ENCODE peak calls at places on chromosomes 1 and 21, in six cellular contexts. K is testis, Q is cardiac muscle cell, C is adrenal gland, Z is IMR-90, E is left ventricle myocardium inferior. B is an unnamed sample. For H3K4me1 and H3K9me3, the result is how much of the 10 kb centered on the place peaks cover.

GRCh38 chr1:107538502-107538901 is 397.7 kb downstream of the NTNG1 start:
- DNase-seq in K (no peak), E (no peak), C (no peak), Q (no peak), Z (no peak), B (no peak)

GRCh38 chr1:149942207-149942606 is 5.5 kb upstream of the MTMR11 start:
- DNase-seq in E (no peak), K (no peak), Q (peak), Z (peak), C (peak), B (peak)

GRCh38 chr1:158933621-158934020 is 2.3 kb downstream of the PYHIN1 start:
- DNase-seq in E (no peak), K (no peak), Q (no peak), Z (no peak), C (no peak), B (no peak)

GRCh38 chr1:91885331-91885715 is 628 bp downstream of the TGFBR3 start:
- DNase-seq in Q (no peak), C (peak), Z (peak), K (peak), E (peak), B (peak)

GRCh38 chr1:20194770-20195463 is 8.6 kb upstream of the PLA2G2C start:
- DNase-seq in Z (peak), C (peak), Q (peak), K (peak), E (peak), B (peak)

GRCh38 chr1:22712502-22713271 is 2.0 kb downstream of the EPHB2 start:
- DNase-seq in E (no peak), Q (peak), Z (peak), C (no peak), K (no peak), B (no peak)

GRCh38 chr21:26811031-26811430 is 34.2 kb downstream of the ADAMTS1 start:
- DNase-seq in Q (peak), Z (peak), C (no peak), K (no peak), E (no peak), B (no peak)

GRCh38 chr1:49197081-49197480 is 420.4 kb upstream of the BEND5 start:
- DNase-seq in C (no peak), E (no peak), K (no peak), Z (no peak), Q (no peak), B (no peak)

GRCh38 chr1:43786975-43787374 is 79.6 kb downstream of the ST3GAL3 start:
- DNase-seq in E (no peak), Z (peak), Q (peak), K (no peak), C (no peak), B (peak)

GRCh38 chr1:207748737-207749528 is 2.9 kb upstream of the CD46 start:
- DNase-seq in E (no peak), Q (no peak), C (no peak), Z (no peak), K (no peak), B (no peak)

GRCh38 chr1:67188137-67188536 is 21.9 kb downstream of the IL23R start:
- DNase-seq in K (no peak), Q (no peak), C (no peak), E (no peak), Z (no peak), B (no peak)

GRCh38 chr21:36584980-36585940 is 105.3 kb upstream of the CLDN14 start:
- DNase-seq in E (no peak), K (no peak), Q (no peak), Z (no peak), C (no peak), B (no peak)

GRCh38 chr1:233183226-233184020 is 112.1 kb downstream of the PCNX2 start:
- DNase-seq in K (no peak), Z (peak), C (no peak), Q (no peak), E (no peak), B (no peak)

GRCh38 chr1:203422116-203422515 is 53.5 kb upstream of the PRELP start:
- DNase-seq in Q (no peak), C (no peak), E (no peak), Z (no peak), K (no peak), B (no peak)

GRCh38 chr1:29682918-29683314 is 446.6 kb downstream of the PTPRU start:
- DNase-seq in Z (peak), K (no peak), E (no peak), C (no peak), Q (peak), B (no peak)

GRCh38 chr1:60281360-60281932 is 207.9 kb upstream of the C1orf87 start:
- DNase-seq in K (peak), Q (peak), E (peak), Z (peak), C (peak), B (peak)

GRCh38 chr1:46523556-46524443 is 27.6 kb downstream of the KNCN start:
- DNase-seq in K (no peak), Q (no peak), Z (no peak), E (no peak), C (no peak), B (no peak)

GRCh38 chr1:55781944-55782482 is 566.8 kb upstream of the USP24 start:
- DNase-seq in C (peak), K (no peak), Q (peak), E (no peak), Z (peak), B (no peak)

GRCh38 chr1:202659541-202659940 is 50.7 kb downstream of the SYT2 start:
- DNase-seq in E (no peak), Z (no peak), C (no peak), K (no peak), Q (no peak), B (no peak)

GRCh38 chr1:242827538-242827937 is 303.0 kb upstream of the PLD5 start:
- DNase-seq in K (no peak), Z (no peak), E (no peak), Q (no peak), C (no peak), B (no peak)

GRCh38 chr1:8004113-8004802 is 21.9 kb downstream of the ERRFI1 start:
- DNase-seq in C (no peak), E (peak), Z (no peak), K (peak), Q (peak), B (no peak)

GRCh38 chr1:42381424-42381673 is 757 bp downstream of the RIMKLA start:
- DNase-seq in Z (no peak), K (no peak), C (no peak), Q (no peak), E (no peak), B (no peak)
- H3K4me3 ChIP-seq in Z (no peak), K (peak), C (no peak), Q (peak), E (peak), B (peak)

GRCh38 chr21:43306911-43307676 is 119.8 kb downstream of the SIK1 start:
- DNase-seq in Z (peak), Q (no peak), K (no peak), C (peak), E (peak), B (peak)

GRCh38 chr21:43304621-43305335 is 122.2 kb downstream of the SIK1 start:
- DNase-seq in Q (no peak), C (no peak), E (peak), K (no peak), Z (no peak), B (peak)

GRCh38 chr21:43306391-43306790 is 120.5 kb downstream of the SIK1 start:
- DNase-seq in Q (no peak), K (no peak), Z (no peak), E (peak), C (no peak), B (no peak)

GRCh38 chr21:43305336-43305665 is 121.6 kb downstream of the SIK1 start:
- DNase-seq in C (no peak), E (peak), Z (no peak), Q (no peak), K (no peak), B (no peak)

GRCh38 chr21:43305811-43306311 is 121.1 kb downstream of the SIK1 start:
- DNase-seq in E (peak), K (no peak), Z (no peak), Q (no peak), C (no peak), B (no peak)
- H3K4me1 ChIP-seq in E (under half), K (under half), Z (under half), Q (under half), C (under half), B (under half)

DNA sequence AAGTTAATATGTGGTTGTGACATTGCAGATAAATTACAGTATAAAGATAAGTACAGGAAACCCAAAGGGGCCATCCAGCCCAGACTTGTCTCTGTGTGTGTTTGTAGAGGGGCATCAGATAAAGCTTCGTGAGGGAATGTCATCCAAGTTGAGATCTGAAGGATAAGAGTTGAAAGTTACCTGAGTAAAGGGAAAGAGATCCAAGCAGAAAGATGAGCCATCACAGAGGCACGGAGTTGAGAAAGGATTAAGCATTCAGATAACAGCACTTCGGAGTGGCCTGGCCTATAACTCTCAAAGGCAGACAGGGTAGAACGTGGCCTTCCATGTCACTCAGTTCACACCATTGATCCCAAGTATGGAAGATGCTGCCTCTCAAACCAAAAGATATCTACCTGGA is 749.1 kb downstream of the ADGRL2 start:
- DNase-seq in E (no peak), K (no peak), C (no peak), Z (no peak), Q (no peak), B (no peak)
- H3K9me3 ChIP-seq in E (under half), K (under half), C (under half), Z (under half), Q (under half), B (under half)

DNA sequence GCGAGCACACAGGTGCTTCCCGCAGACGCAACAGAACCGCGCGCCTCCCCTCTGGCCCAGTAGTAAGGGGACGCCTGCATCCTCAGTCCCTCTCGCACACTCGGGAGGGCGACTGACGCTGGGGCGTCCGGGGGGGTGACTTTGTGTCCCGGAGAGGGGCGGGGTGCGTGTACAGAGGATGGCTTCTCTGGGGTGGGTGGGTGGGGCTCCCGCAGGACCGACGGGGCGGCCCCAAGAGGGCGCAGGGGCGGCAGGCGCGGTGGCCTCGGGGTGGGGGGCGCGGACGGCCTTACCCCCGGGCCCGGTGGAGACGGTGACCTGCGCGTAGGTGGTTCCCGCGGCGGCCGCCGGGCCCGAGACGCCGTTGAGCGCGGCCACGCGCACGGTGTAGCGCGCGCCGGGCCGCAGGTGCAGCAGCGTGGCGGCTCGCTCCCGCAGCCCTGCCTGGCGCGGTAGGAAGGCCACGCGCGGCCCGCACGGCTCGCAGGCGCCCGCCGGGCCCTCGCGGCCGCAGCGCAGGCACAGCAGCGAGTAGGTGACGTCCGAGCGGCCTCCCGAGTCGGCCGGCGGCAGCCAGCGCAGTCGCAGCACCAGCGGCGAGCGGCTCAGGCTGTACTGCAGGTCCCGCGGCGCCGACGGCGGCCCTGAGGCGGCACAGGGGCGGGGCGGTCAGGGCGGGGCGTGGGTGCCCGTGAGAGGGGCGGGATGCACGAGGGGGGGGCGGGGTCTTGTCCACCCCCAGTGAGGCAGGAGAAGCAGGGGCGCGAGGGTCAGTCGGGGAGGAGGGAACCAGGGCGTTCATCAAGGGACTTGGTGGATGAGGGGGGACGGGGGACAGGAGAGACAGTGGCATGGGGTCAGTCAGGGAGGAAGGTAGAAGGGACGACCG is 12.1 kb downstream of the EPHA10 start:
- DNase-seq in Z (no peak), K (peak), Q (peak), E (no peak), C (peak), B (peak)
- H3K4me3 ChIP-seq in Z (no peak), K (peak), Q (peak), E (peak), C (no peak), B (no peak)

DNA sequence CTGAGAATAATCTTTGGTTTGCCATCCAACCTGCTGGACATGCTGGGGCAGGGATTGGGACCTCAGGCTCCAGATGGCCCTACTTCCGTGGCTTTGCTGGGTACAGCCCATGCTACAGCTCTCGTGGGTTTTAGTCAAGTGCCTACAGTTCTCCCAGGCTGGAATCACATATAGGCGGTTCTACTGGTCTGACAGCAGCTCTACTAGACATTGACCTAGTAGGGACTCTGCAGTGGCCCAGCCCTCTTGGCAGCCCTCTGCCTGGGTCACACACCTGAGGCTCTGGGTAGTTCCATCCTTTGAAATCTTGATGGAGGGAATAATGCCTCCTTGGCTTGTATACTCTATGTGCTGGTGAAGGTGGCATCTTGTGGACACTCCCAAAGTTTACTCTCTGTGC is 72.2 kb downstream of the PGM1 start:
- DNase-seq in K (no peak), E (no peak), Q (no peak), C (no peak), Z (no peak), B (no peak)
- H3K4me1 ChIP-seq in K (under half), E (under half), Q (under half), C (under half), Z (under half), B (under half)

GRCh38 chr1:244576259-244576892 is 76.5 kb upstream of the DESI2 start:
- DNase-seq in E (no peak), K (no peak), C (no peak), Z (no peak), Q (no peak), B (no peak)

GRCh38 chr1:244573768-244574167 is 79.2 kb upstream of the DESI2 start:
- DNase-seq in Q (no peak), Z (no peak), C (no peak), E (no peak), K (no peak), B (no peak)
- H3K9me3 ChIP-seq in Q (under half), Z (under half), C (under half), E (half or more), K (under half), B (under half)

DNA sequence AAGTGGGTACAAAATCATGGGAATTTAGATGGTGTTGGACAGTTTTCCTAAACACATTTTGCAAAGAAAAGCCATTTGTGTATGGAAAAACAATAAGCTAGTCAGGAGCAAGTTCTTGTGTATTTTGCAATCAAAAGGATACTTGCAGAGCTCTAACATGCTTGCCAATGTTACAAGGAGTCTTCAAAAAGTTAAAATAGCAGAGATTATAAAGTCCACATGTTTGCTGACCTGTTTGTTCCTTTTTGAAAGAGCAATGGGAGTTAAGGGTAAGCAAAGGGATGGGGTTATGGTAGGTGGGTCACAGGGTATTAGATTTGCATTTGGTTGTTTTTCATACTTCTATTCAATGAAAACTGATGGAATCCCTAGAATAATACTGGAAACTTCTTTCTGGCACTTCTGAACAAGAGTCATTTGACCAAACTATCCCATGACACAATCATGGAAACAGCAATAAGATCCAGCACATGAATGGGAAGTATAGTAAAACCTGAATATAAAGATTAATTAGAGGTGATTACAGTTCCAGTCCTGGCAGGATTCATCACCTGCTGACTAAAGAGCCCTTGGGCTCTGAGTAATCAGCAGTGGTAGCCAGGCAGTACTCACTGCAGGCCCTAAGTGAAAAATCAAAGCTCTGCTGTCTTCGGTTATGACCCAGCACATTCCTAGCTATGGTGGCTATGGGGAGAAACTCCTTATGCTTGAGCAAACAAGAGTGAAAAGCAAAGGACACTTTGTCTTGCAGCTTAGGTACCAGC is 27.1 kb upstream of the ZC3H11B start:
- DNase-seq in Z (peak), Q (no peak), C (no peak), E (no peak), K (no peak), B (no peak)
- H3K4me3 ChIP-seq in Z (no peak), Q (no peak), C (no peak), E (no peak), K (no peak), B (no peak)

GRCh38 chr1:162250004-162250730 is 126.5 kb downstream of the SPATA46 start:
- DNase-seq in K (no peak), E (no peak), C (no peak), Q (no peak), Z (no peak), B (no peak)

GRCh38 chr1:162253790-162254189 is 122.9 kb downstream of the SPATA46 start:
- DNase-seq in E (no peak), Q (no peak), C (no peak), Z (no peak), K (no peak), B (no peak)

GRCh38 chr1:162248854-162249535 is 127.7 kb downstream of the SPATA46 start:
- DNase-seq in Q (peak), Z (no peak), C (no peak), E (no peak), K (no peak), B (no peak)

GRCh38 chr1:162252209-162252608 is 124.4 kb downstream of the SPATA46 start:
- DNase-seq in Q (peak), Z (no peak), E (no peak), K (no peak), C (no peak), B (no peak)

GRCh38 chr1:162251102-162251501 is 125.6 kb downstream of the SPATA46 start:
- DNase-seq in E (no peak), Q (no peak), K (no peak), C (no peak), Z (no peak), B (no peak)
- H3K4me1 ChIP-seq in E (under half), Q (under half), K (under half), C (under half), Z (under half), B (under half)